ENCODE peak calls at places on chromosomes 3 and 15, in nine cellular contexts. U, H, G, Z, O, R, J, T and F are unnamed samples.

GRCh38 chr15:75138016-75138999 is 63.4 kb upstream of the C15orf39 start:
- DNase-seq in J (no peak), H (no peak), U (no peak), R (peak), O (no peak), Z (no peak), G (no peak), T (no peak), F (no peak)

GRCh38 chr3:100463002-100463401 is 29.4 kb upstream of the TMEM45A start:
- DNase-seq in J (peak), O (no peak), R (peak), T (peak), U (peak), H (no peak), G (no peak), Z (peak), F (no peak)

GRCh38 chr3:183527421-183527979 is 28.0 kb downstream of the KLHL6 start:
- DNase-seq in O (no peak), Z (no peak), J (no peak), G (no peak), T (no peak), R (no peak), U (no peak), H (no peak), F (no peak)

GRCh38 chr3:64270143-64270542 is 44.9 kb upstream of the PRICKLE2 start:
- DNase-seq in J (no peak), U (no peak), T (no peak), O (no peak), G (no peak), Z (no peak), R (no peak), H (no peak), F (no peak)

GRCh38 chr15:28014623-28015200 is 84.4 kb downstream of the OCA2 start:
- DNase-seq in Z (no peak), H (no peak), R (no peak), U (no peak), G (no peak), O (no peak), J (no peak), T (no peak), F (no peak)

GRCh38 chr15:63439536-63440264 is 58.1 kb upstream of the CA12 start:
- DNase-seq in U (no peak), H (no peak), R (no peak), Z (no peak), J (no peak), G (no peak), T (no peak), O (no peak), F (no peak)

GRCh38 chr15:79609501-79609900 is 177.4 kb downstream of the MINAR1 start:
- DNase-seq in O (no peak), Z (no peak), H (no peak), G (no peak), J (no peak), U (no peak), R (no peak), T (no peak), F (no peak)

GRCh38 chr15:67105991-67106763 is 40.8 kb downstream of the SMAD3 start:
- DNase-seq in H (no peak), U (no peak), O (no peak), Z (no peak), R (no peak), J (no peak), T (no peak), G (no peak), F (no peak)

GRCh38 chr3:16508591-16508995 is 4.9 kb downstream of the RFTN1 start:
- DNase-seq in J (no peak), G (no peak), U (no peak), Z (no peak), R (peak), T (no peak), H (no peak), O (no peak), F (no peak)

GRCh38 chr3:158659454-158660237 is 12.8 kb downstream of the LXN start:
- DNase-seq in U (peak), H (peak), T (peak), O (peak), Z (peak), G (peak), R (peak), J (peak), F (no peak)

GRCh38 chr3:102353804-102354203 is 81.0 kb upstream of the ZPLD1 start:
- DNase-seq in T (no peak), R (no peak), U (no peak), G (no peak), J (no peak), H (no peak), O (no peak), Z (no peak), F (no peak)

GRCh38 chr15:101201411-101202174 is 50.3 kb downstream of the CHSY1 start:
- DNase-seq in H (no peak), U (peak), T (peak), J (no peak), R (peak), O (no peak), Z (peak), G (peak), F (no peak)

GRCh38 chr3:114666613-114667012 is 372.8 kb downstream of the TIGIT start:
- DNase-seq in O (no peak), R (peak), G (no peak), J (no peak), T (no peak), Z (no peak), U (no peak), H (no peak), F (no peak)

GRCh38 chr15:67783303-67783702 is 42.0 kb upstream of the SKOR1 start:
- DNase-seq in H (peak), Z (no peak), J (no peak), R (no peak), T (no peak), U (no peak), O (peak), G (peak), F (no peak)

GRCh38 chr3:2535206-2535605 is 436.5 kb downstream of the CNTN4 start:
- DNase-seq in Z (no peak), O (no peak), J (no peak), G (no peak), R (no peak), H (no peak), T (no peak), U (no peak), F (no peak)

GRCh38 chr15:88467935-88468528 is 524 bp downstream of the MRPS11 start:
- DNase-seq in H (no peak), U (no peak), G (no peak), Z (no peak), J (no peak), O (no peak), R (peak), T (peak), F (no peak)

GRCh38 chr3:21893250-21893649 is 142.2 kb upstream of the ZNF385D start:
- DNase-seq in Z (peak), U (no peak), H (no peak), G (no peak), J (no peak), R (peak), O (no peak), T (no peak), F (no peak)

GRCh38 chr3:189041482-189042090 is 130.2 kb upstream of the TPRG1 start:
- DNase-seq in G (peak), Z (peak), O (peak), T (peak), U (no peak), J (peak), H (peak), R (peak), F (peak)

GRCh38 chr3:189563841-189564563 is 67.2 kb upstream of the TP63 start:
- DNase-seq in R (peak), T (no peak), O (peak), J (no peak), U (no peak), H (no peak), G (peak), Z (peak), F (no peak)

GRCh38 chr3:5038243-5038642 is 59.0 kb downstream of the BHLHE40 start:
- DNase-seq in G (no peak), O (no peak), R (no peak), T (no peak), U (no peak), Z (no peak), H (no peak), J (no peak), F (no peak)

GRCh38 chr3:128343287-128344045 is 123.2 kb downstream of the DNAJB8 start:
- DNase-seq in G (no peak), J (peak), Z (peak), U (no peak), O (no peak), T (no peak), H (no peak), R (peak), F (no peak)

GRCh38 chr3:143613226-143613625 is 235.0 kb downstream of the SLC9A9 start:
- DNase-seq in Z (no peak), O (no peak), G (no peak), J (no peak), R (no peak), U (no peak), H (no peak), T (no peak), F (no peak)

GRCh38 chr15:48674876-48675275 is 29.4 kb upstream of the FBN1 start:
- DNase-seq in R (peak), J (no peak), H (no peak), U (no peak), O (no peak), T (no peak), Z (no peak), G (no peak), F (no peak)

GRCh38 chr3:11651900-11652299 is 8.2 kb upstream of the VGLL4 start:
- DNase-seq in J (no peak), T (no peak), G (no peak), R (peak), O (no peak), H (no peak), Z (peak), U (peak), F (no peak)

GRCh38 chr3:184656991-184657669 is 54.7 kb downstream of the MAGEF1 start:
- DNase-seq in U (no peak), R (no peak), O (no peak), Z (peak), J (no peak), G (peak), T (no peak), H (no peak), F (no peak)

GRCh38 chr3:172171396-172172075 is 132.2 kb downstream of the FNDC3B start:
- DNase-seq in G (no peak), H (no peak), U (no peak), T (no peak), Z (no peak), R (peak), J (no peak), O (no peak), F (no peak)

GRCh38 chr15:38721549-38721948 is 156.9 kb upstream of the RASGRP1 start:
- DNase-seq in R (peak), Z (no peak), G (no peak), U (no peak), J (no peak), O (no peak), T (no peak), H (no peak), F (no peak)

GRCh38 chr3:72903004-72903403 is 15.2 kb downstream of the GXYLT2 start:
- DNase-seq in J (no peak), Z (peak), H (no peak), U (no peak), O (no peak), G (no peak), T (no peak), R (peak), F (no peak)

GRCh38 chr3:114460459-114460858 is 166.6 kb downstream of the TIGIT start:
- DNase-seq in G (no peak), Z (no peak), T (no peak), U (no peak), R (no peak), J (no peak), O (no peak), H (no peak), F (no peak)

GRCh38 chr3:170816341-170816740 is 53.7 kb downstream of the RPL22L1 start:
- DNase-seq in T (no peak), J (no peak), R (no peak), G (no peak), Z (no peak), O (no peak), U (no peak), H (no peak), F (no peak)

GRCh38 chr3:23455084-23455483 is 252.0 kb downstream of the UBE2E2 start:
- DNase-seq in J (no peak), U (no peak), Z (peak), G (no peak), R (peak), T (no peak), H (no peak), O (no peak), F (no peak)

GRCh38 chr3:186605078-186605477 is 7.8 kb upstream of the AHSG start:
- DNase-seq in J (no peak), G (no peak), T (no peak), R (no peak), H (no peak), U (no peak), O (no peak), Z (no peak), F (no peak)

GRCh38 chr3:42582474-42583070 is 805 bp upstream of the SEC22C start:
- DNase-seq in H (no peak), T (no peak), U (no peak), G (no peak), O (no peak), R (no peak), J (no peak), Z (no peak), F (no peak)

GRCh38 chr3:88301273-88302002 is 151.7 kb downstream of the C3orf38 start:
- DNase-seq in R (no peak), U (no peak), G (no peak), O (no peak), T (no peak), Z (no peak), J (no peak), H (no peak), F (no peak)

GRCh38 chr15:101126618-101127502 is 125.0 kb downstream of the CHSY1 start:
- DNase-seq in O (no peak), Z (no peak), U (no peak), H (no peak), R (peak), T (no peak), J (no peak), G (peak), F (no peak)

GRCh38 chr3:46289961-46290360 is 47.7 kb downstream of the CCR3 start:
- DNase-seq in G (no peak), R (no peak), Z (no peak), U (no peak), J (no peak), H (no peak), O (no peak), T (no peak), F (no peak)

GRCh38 chr3:135736740-135737139 is 228.8 kb upstream of the PPP2R3A start:
- DNase-seq in T (no peak), J (peak), U (no peak), R (peak), Z (no peak), G (no peak), O (no peak), H (no peak), F (no peak)

GRCh38 chr3:42229942-42230688 is 35.9 kb downstream of the CCK start:
- DNase-seq in R (peak), U (peak), J (no peak), H (no peak), Z (peak), T (peak), O (no peak), G (no peak), F (no peak)

GRCh38 chr15:88858934-88859333 is 36.4 kb downstream of the HAPLN3 start:
- DNase-seq in Z (no peak), G (no peak), R (no peak), J (no peak), H (no peak), T (no peak), O (no peak), U (no peak), F (no peak)